ENCODE peak calls at places on chromosomes 1 and 21, in nine cellular contexts. B is dorsolateral prefrontal cortex; U is CD8-positive, alpha-beta memory T cell; I is Peyer's patch; X is cardiac muscle cell; O is SJSA1; D is stomach; K is astrocyte of the spinal cord; P is A549. E is an unnamed sample.
A peak's percentile ranks its signal among the peaks of the same experiment; 100 is the strongest.

GRCh38 chr1:92916899-92917298 is 44.4 kb downstream of the DIPK1A start:
- DNase-seq in P (no peak), B (no peak), U (no peak), D (no peak), X (no peak), O (no peak), I (no peak), K (no peak), E (no peak)

GRCh38 chr21:24275613-24276012 is 1331.7 kb downstream of the MRPL39 start:
- DNase-seq in I (no peak), D (no peak), X (no peak), B (no peak), O (no peak), K (no peak), P (no peak), U (no peak), E (no peak)

GRCh38 chr1:60133848-60134247 is 60.3 kb upstream of the C1orf87 start:
- DNase-seq in B (no peak), U (no peak), P (no peak), I (no peak), D (no peak), K (peak; percentile 86), X (peak; percentile 42), O (peak; percentile 42), E (peak; percentile 30)

GRCh38 chr1:31627301-31627929 is 9.9 kb downstream of the HCRTR1 start:
- DNase-seq in B (no peak), I (no peak), X (peak; percentile 36), U (no peak), P (no peak), D (peak; percentile 90), K (peak; percentile 27), O (no peak), E (peak; percentile 46)

GRCh38 chr21:45154511-45155508 is 80.4 kb downstream of the ADARB1 start:
- DNase-seq in K (peak; percentile 80), D (peak; percentile 3), B (no peak), P (peak; percentile 18), O (peak; percentile 56), U (no peak), X (peak; percentile 72), I (no peak), E (peak; percentile 72)

GRCh38 chr21:44955803-44956175 is 16.0 kb downstream of the SLX9 start:
- DNase-seq in P (no peak), O (no peak), K (no peak), U (no peak), X (no peak), D (no peak), B (no peak), I (no peak), E (no peak)

GRCh38 chr1:10973552-10973951 is 38.9 kb upstream of the TARDBP start:
- DNase-seq in I (no peak), K (no peak), P (no peak), O (no peak), B (no peak), X (peak; percentile 70), D (peak; percentile 36), U (no peak), E (peak; percentile 30)

GRCh38 chr1:158527190-158527815 is 26.9 kb downstream of the OR6Y1 start:
- DNase-seq in K (no peak), X (peak; percentile 51), P (peak; percentile 63), B (no peak), O (no peak), D (no peak), I (no peak), U (no peak), E (peak; percentile 50)

GRCh38 chr1:174160109-174160473 is 771 bp downstream of the RABGAP1L start:
- DNase-seq in K (peak; percentile 37), X (peak; percentile 23), P (peak; percentile 11), D (peak; percentile 66), B (peak; percentile 25), O (peak; percentile 46), I (peak; percentile 85), U (no peak), E (peak; percentile 31)

GRCh38 chr1:21577324-21577723 is 68.1 kb downstream of the ALPL start:
- DNase-seq in X (no peak), B (no peak), U (no peak), K (no peak), O (no peak), P (no peak), I (no peak), D (no peak), E (no peak)

GRCh38 chr1:73065585-73065984 is 783.2 kb upstream of the NEGR1 start:
- DNase-seq in B (no peak), D (no peak), O (no peak), K (no peak), X (no peak), P (no peak), U (no peak), I (no peak), E (no peak)

GRCh38 chr21:42056996-42057689 is 14.0 kb upstream of the UMODL1 start:
- DNase-seq in U (no peak), P (no peak), I (peak; percentile 65), X (peak; percentile 70), O (peak; percentile 96), K (peak; percentile 87), B (no peak), D (peak; percentile 85), E (peak; percentile 67)

GRCh38 chr1:181033128-181033798 is 520 bp upstream of the MR1 start:
- DNase-seq in U (peak; percentile 6), I (peak; percentile 57), B (no peak), D (no peak), O (no peak), X (peak; percentile 45), K (no peak), P (peak; percentile 29), E (no peak)

GRCh38 chr21:38831526-38832467 is 26.1 kb downstream of the ETS2 start:
- DNase-seq in D (peak; percentile 68), O (peak; percentile 76), K (peak; percentile 89), B (no peak), P (peak; percentile 76), X (peak; percentile 99), I (no peak), U (peak; percentile 33), E (peak; percentile 100)

GRCh38 chr21:15029077-15029476 is 35.7 kb downstream of the NRIP1 start:
- DNase-seq in I (no peak), O (no peak), X (no peak), D (no peak), K (no peak), U (no peak), P (no peak), B (no peak), E (no peak)
- H3K4me3 ChIP-seq in I (no peak overlapping the region), O (no peak overlapping the region), X (no peak overlapping the region), D (no peak overlapping the region), K (no peak overlapping the region), U (no peak overlapping the region), P (no peak overlapping the region), B (no peak overlapping the region), E (no peak overlapping the region)

GRCh38 chr1:203040518-203041275 is 14.4 kb downstream of the PPFIA4 start:
- DNase-seq in U (no peak), B (no peak), X (no peak), D (no peak), K (no peak), I (no peak), O (no peak), P (no peak), E (no peak)

GRCh38 chr1:203039609-203040517 is 13.6 kb downstream of the PPFIA4 start:
- DNase-seq in X (no peak), K (no peak), O (no peak), I (no peak), B (no peak), P (peak; percentile 35), U (no peak), D (no peak), E (no peak)

GRCh38 chr1:203043830-203044545 is 17.7 kb downstream of the PPFIA4 start:
- DNase-seq in O (no peak), D (no peak), B (no peak), U (no peak), X (no peak), P (no peak), I (peak; percentile 35), K (no peak), E (no peak)

GRCh38 chr1:203038891-203039608 is 12.8 kb downstream of the PPFIA4 start:
- DNase-seq in I (peak; percentile 72), X (peak; percentile 78), D (peak; percentile 77), P (peak; percentile 68), K (peak; percentile 55), B (peak; percentile 78), U (peak; percentile 15), O (peak; percentile 68), E (peak; percentile 72)

DNA sequence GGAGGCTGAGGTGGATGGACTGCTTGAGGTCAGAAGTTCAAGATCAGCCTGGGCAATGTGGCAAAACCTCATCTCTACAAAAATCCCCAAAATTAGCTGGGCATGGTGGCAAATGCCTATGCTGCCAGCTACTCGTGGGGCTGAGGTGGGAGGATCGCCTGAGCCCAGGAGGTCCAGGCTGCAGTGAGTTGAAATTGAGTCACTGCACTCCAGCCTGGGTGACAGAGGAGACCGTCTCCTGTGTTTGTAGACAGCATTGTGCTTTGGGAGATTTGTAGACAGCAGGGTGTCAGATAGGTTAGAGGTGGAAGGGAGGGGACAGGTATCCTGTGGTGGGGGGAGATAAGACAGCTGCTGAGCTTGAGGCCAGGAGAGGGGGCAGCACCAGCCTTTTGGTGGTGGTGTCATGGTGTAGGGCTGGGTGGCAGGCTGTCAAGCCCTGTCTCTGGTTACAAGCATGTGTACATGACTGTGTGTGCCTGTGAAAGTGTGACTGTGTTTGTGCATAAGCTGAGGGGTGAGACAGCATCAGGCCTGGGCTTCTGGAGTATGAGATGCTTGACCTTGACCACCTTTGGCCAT is 15.2 kb downstream of the PPFIA4 start:
- DNase-seq in K (no peak), B (no peak), X (no peak), U (no peak), D (no peak), P (no peak), O (no peak), I (peak; percentile 12), E (no peak)
- H3K4me3 ChIP-seq in K (no peak overlapping the region), B (no peak overlapping the region), X (no peak overlapping the region), U (no peak overlapping the region), D (no peak overlapping the region), P (no peak overlapping the region), O (no peak overlapping the region), I (no peak overlapping the region), E (no peak overlapping the region)

GRCh38 chr1:6464915-6465314 is 1.1 kb downstream of the TNFRSF25 start:
- DNase-seq in K (no peak), B (no peak), I (no peak), P (no peak), X (no peak), O (no peak), U (no peak), D (no peak), E (no peak)
- H3K4me3 ChIP-seq in K (no peak overlapping the region), B (no peak overlapping the region), I (peak overlapping the region; percentile 41), P (no peak overlapping the region), X (no peak overlapping the region), O (no peak overlapping the region), U (peak overlapping the region; percentile 81), D (peak overlapping the region; percentile 29), E (no peak overlapping the region)

DNA sequence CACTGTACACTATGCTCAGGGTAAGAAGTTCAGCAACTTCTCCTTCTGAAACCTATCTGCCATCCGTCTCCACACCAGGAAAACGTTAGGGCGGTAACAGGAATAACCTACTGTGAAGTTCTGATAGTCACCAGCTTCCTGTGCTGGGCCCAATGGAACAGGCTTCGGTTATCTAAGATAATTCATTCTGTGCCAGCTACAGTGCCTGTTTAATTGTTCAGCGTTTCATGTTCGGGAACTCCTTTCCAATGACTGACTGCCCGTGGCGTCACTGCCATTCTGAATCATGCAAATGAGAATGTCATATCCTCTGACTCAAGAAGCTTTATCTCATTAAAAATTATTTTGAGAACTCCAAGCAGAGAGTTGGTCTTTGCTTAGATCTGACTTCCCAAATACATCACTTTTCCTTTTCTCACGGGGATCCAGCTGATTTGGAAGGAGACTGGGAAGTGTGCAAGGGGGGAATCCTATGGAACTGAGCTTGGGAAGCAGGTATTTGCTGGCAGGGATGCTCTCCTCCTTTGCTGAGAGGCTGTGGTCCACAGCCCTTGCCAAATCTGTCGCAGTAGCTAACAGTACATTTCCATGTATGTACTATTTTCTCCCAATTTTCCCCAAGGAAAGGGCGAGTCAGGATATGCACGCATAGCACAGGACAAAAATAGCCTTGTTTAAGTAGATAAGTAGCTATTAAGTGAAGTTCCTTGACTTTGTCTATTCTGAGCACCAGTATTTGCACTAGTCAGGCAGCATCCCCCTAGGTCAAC is 358.7 kb downstream of the LTN1 start:
- DNase-seq in O (peak; percentile 60), X (peak; percentile 82), K (peak; percentile 83), P (no peak), I (no peak), B (no peak), D (no peak), U (no peak), E (peak; percentile 96)
- H3K4me3 ChIP-seq in O (no peak overlapping the region), X (no peak overlapping the region), K (no peak overlapping the region), P (no peak overlapping the region), I (no peak overlapping the region), B (no peak overlapping the region), D (no peak overlapping the region), U (no peak overlapping the region), E (no peak overlapping the region)

E was measured in cardiac fibroblast.